ENCODE peak calls at places on chromosome 7, in five cellular contexts. One of them, this sample, is unnamed.

GRCh38 chr7:45663167-45663921 is 89.2 kb downstream of the ADCY1 start:
- DNase-seq in spleen: no peak
- DNase-seq in fibroblast of mammary gland: peak; percentile 27
- DNase-seq in neural crest cell: peak; percentile 12
- DNase-seq in choroid plexus epithelial cell: peak; percentile 24
- DNase-seq in this sample: peak; percentile 86

GRCh38 chr7:44396931-44397525 is 71.6 kb upstream of the CAMK2B start:
- DNase-seq in fibroblast of mammary gland: peak; percentile 26
- DNase-seq in choroid plexus epithelial cell: peak; percentile 73
- DNase-seq in neural crest cell: no peak
- DNase-seq in spleen: no peak
- DNase-seq in this sample: no peak

GRCh38 chr7:26198133-26198780 is 2.3 kb downstream of the HNRNPA2B1 start:
- DNase-seq in neural crest cell: no peak
- DNase-seq in spleen: no peak
- DNase-seq in fibroblast of mammary gland: peak; percentile 43
- DNase-seq in choroid plexus epithelial cell: no peak
- DNase-seq in this sample: no peak

GRCh38 chr7:13878154-13878553 is 111.3 kb downstream of the ETV1 start:
- DNase-seq in neural crest cell: no peak
- DNase-seq in choroid plexus epithelial cell: no peak
- DNase-seq in fibroblast of mammary gland: no peak
- DNase-seq in spleen: no peak
- DNase-seq in this sample: no peak

GRCh38 chr7:132232394-132232793 is 343.9 kb downstream of the PLXNA4 start:
- DNase-seq in spleen: no peak
- DNase-seq in fibroblast of mammary gland: no peak
- DNase-seq in choroid plexus epithelial cell: no peak
- DNase-seq in neural crest cell: no peak
- DNase-seq in this sample: no peak

GRCh38 chr7:93973134-93973533 is 31.0 kb downstream of the BET1 start:
- DNase-seq in spleen: no peak
- DNase-seq in choroid plexus epithelial cell: no peak
- DNase-seq in fibroblast of mammary gland: peak; percentile 64
- DNase-seq in neural crest cell: no peak
- DNase-seq in this sample: no peak

GRCh38 chr7:127536426-127537152 is 48.8 kb downstream of the GCC1 start:
- DNase-seq in neural crest cell: no peak
- DNase-seq in spleen: no peak
- DNase-seq in fibroblast of mammary gland: no peak
- DNase-seq in choroid plexus epithelial cell: peak; percentile 5
- DNase-seq in this sample: no peak

GRCh38 chr7:95596183-95597135 is at the start of gene PDK4:
- DNase-seq in choroid plexus epithelial cell: peak; percentile 88
- DNase-seq in spleen: peak; percentile 91
- DNase-seq in fibroblast of mammary gland: peak; percentile 87
- DNase-seq in neural crest cell: peak; percentile 32
- DNase-seq in this sample: no peak

GRCh38 chr7:140998715-140999114 is 16.0 kb downstream of the MRPS33 start:
- DNase-seq in neural crest cell: no peak
- DNase-seq in spleen: no peak
- DNase-seq in choroid plexus epithelial cell: no peak
- DNase-seq in fibroblast of mammary gland: no peak
- DNase-seq in this sample: no peak

GRCh38 chr7:90629306-90629918 is 33.3 kb downstream of the CDK14 start:
- DNase-seq in choroid plexus epithelial cell: peak; percentile 78
- DNase-seq in neural crest cell: peak; percentile 12
- DNase-seq in fibroblast of mammary gland: peak; percentile 72
- DNase-seq in spleen: no peak
- DNase-seq in this sample: no peak

GRCh38 chr7:6162331-6162620 is 110.1 kb downstream of the CYTH3 start:
- DNase-seq in spleen: no peak
- DNase-seq in neural crest cell: no peak
- DNase-seq in fibroblast of mammary gland: no peak
- DNase-seq in choroid plexus epithelial cell: no peak
- DNase-seq in this sample: no peak

GRCh38 chr7:69893915-69894314 is 295.6 kb downstream of the AUTS2 start:
- DNase-seq in choroid plexus epithelial cell: peak; percentile 35
- DNase-seq in fibroblast of mammary gland: peak; percentile 54
- DNase-seq in spleen: no peak
- DNase-seq in neural crest cell: no peak
- DNase-seq in this sample: no peak

GRCh38 chr7:122352454-122352853 is 47.9 kb upstream of the FEZF1 start:
- DNase-seq in fibroblast of mammary gland: no peak
- DNase-seq in neural crest cell: no peak
- DNase-seq in choroid plexus epithelial cell: no peak
- DNase-seq in spleen: no peak
- DNase-seq in this sample: no peak

GRCh38 chr7:99617187-99617781 is 538 bp downstream of the ZSCAN25 start:
- DNase-seq in neural crest cell: no peak
- DNase-seq in fibroblast of mammary gland: no peak
- DNase-seq in spleen: no peak
- DNase-seq in choroid plexus epithelial cell: no peak
- DNase-seq in this sample: no peak

GRCh38 chr7:105675873-105676484 is 94.7 kb upstream of the EFCAB10 start:
- DNase-seq in neural crest cell: no peak
- DNase-seq in spleen: peak; percentile 85
- DNase-seq in fibroblast of mammary gland: no peak
- DNase-seq in choroid plexus epithelial cell: no peak
- DNase-seq in this sample: no peak

GRCh38 chr7:55065511-55066229 is 46.9 kb downstream of the EGFR start:
- DNase-seq in fibroblast of mammary gland: peak; percentile 94
- DNase-seq in choroid plexus epithelial cell: peak; percentile 88
- DNase-seq in spleen: no peak
- DNase-seq in neural crest cell: no peak
- DNase-seq in this sample: no peak

GRCh38 chr7:82985144-82985802 is 177.4 kb downstream of the PCLO start:
- DNase-seq in spleen: no peak
- DNase-seq in fibroblast of mammary gland: no peak
- DNase-seq in choroid plexus epithelial cell: peak; percentile 4
- DNase-seq in neural crest cell: no peak
- DNase-seq in this sample: no peak

GRCh38 chr7:117217636-117218035 is 105.2 kb downstream of the WNT2 start:
- DNase-seq in choroid plexus epithelial cell: peak; percentile 44
- DNase-seq in fibroblast of mammary gland: peak; percentile 74
- DNase-seq in neural crest cell: no peak
- DNase-seq in spleen: no peak
- DNase-seq in this sample: no peak

GRCh38 chr7:138449580-138449979 is 10.5 kb upstream of the TRIM24 start:
- DNase-seq in neural crest cell: peak; percentile 45
- DNase-seq in spleen: no peak
- DNase-seq in fibroblast of mammary gland: no peak
- DNase-seq in choroid plexus epithelial cell: no peak
- DNase-seq in this sample: no peak

GRCh38 chr7:123864966-123865365 is 20.0 kb downstream of the HYAL4 start:
- DNase-seq in neural crest cell: no peak
- DNase-seq in fibroblast of mammary gland: no peak
- DNase-seq in choroid plexus epithelial cell: peak; percentile 21
- DNase-seq in spleen: no peak
- DNase-seq in this sample: no peak

GRCh38 chr7:139246905-139247304 is 15.9 kb downstream of the UBN2 start:
- DNase-seq in fibroblast of mammary gland: peak; percentile 92
- DNase-seq in choroid plexus epithelial cell: peak; percentile 74
- DNase-seq in neural crest cell: no peak
- DNase-seq in spleen: no peak
- DNase-seq in this sample: no peak

GRCh38 chr7:100546129-100546867 is 7.3 kb downstream of the AGFG2 start:
- DNase-seq in choroid plexus epithelial cell: peak; percentile 33
- DNase-seq in neural crest cell: no peak
- DNase-seq in fibroblast of mammary gland: no peak
- DNase-seq in spleen: no peak
- DNase-seq in this sample: no peak

GRCh38 chr7:43076606-43077005 is 35.8 kb upstream of the HECW1 start:
- DNase-seq in choroid plexus epithelial cell: no peak
- DNase-seq in spleen: no peak
- DNase-seq in fibroblast of mammary gland: no peak
- DNase-seq in neural crest cell: no peak
- DNase-seq in this sample: no peak

GRCh38 chr7:127251458-127252379 is 1.0 kb downstream of the GRM8 start:
- DNase-seq in fibroblast of mammary gland: no peak
- DNase-seq in spleen: peak; percentile 70
- DNase-seq in choroid plexus epithelial cell: no peak
- DNase-seq in neural crest cell: peak; percentile 6
- DNase-seq in this sample: no peak

DNA sequence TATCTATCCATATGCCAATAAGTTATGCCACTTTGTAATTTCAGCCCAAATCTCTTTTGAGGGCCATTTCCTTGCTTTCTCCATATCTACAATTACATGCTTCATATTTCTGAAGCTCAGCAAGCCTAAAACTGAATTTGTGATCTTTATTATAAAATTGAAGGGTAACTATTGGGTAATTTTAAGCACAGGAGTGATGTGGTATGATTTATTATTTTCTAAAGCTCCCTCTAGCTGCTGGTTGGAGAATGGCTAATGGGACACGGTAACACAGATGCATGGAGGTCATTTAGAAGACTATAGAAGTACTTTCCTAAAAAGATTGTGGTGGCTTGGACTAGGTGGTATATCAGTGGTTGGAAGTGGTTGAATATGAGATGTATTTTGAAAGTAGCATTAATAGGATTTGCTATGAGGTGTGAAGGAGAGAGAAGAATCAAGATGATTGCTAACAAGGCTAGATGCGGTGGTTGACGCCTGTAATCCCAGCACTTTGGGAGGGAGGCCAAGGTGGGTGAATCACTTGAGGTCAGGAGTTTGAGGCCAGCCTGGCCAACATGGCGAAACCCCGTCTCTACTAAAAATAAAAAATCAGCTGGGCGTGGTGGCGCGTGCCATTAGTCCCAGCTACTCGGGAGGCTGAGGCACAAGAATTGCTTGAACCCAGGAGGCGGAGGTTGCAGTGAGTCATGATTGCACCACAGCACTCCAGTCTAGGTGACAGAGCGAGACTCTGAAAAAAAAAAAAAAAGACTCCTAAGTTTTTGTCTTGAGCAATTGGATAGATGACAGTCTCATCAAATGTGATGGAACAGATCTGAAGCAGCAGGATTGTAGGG is 13.9 kb downstream of the KLHDC10 start:
- DNase-seq in neural crest cell: no peak
- DNase-seq in choroid plexus epithelial cell: peak; percentile 43
- DNase-seq in spleen: no peak
- DNase-seq in fibroblast of mammary gland: peak; percentile 78
- DNase-seq in this sample: no peak
- TF ChIP-seq CTCF in neural crest cell: peak; percentile 59
- TF ChIP-seq CTCF in choroid plexus epithelial cell: peak; percentile 64
- TF ChIP-seq CTCF in spleen: no peak
- TF ChIP-seq CTCF in fibroblast of mammary gland: peak; percentile 47
- TF ChIP-seq CTCF in this sample: peak; percentile 75

GRCh38 chr7:722847-723246 is 3.7 kb upstream of the DNAAF5 start:
- DNase-seq in spleen: no peak
- DNase-seq in neural crest cell: no peak
- DNase-seq in choroid plexus epithelial cell: no peak
- DNase-seq in fibroblast of mammary gland: no peak
- DNase-seq in this sample: no peak

GRCh38 chr7:723541-723940 is 3.0 kb upstream of the DNAAF5 start:
- DNase-seq in spleen: no peak
- DNase-seq in neural crest cell: no peak
- DNase-seq in fibroblast of mammary gland: no peak
- DNase-seq in choroid plexus epithelial cell: no peak
- DNase-seq in this sample: no peak

GRCh38 chr7:726084-726853 is at the start of gene DNAAF5:
- DNase-seq in choroid plexus epithelial cell: peak; percentile 81
- DNase-seq in spleen: peak; percentile 96
- DNase-seq in fibroblast of mammary gland: peak; percentile 82
- DNase-seq in neural crest cell: peak; percentile 79
- DNase-seq in this sample: peak; percentile 67

GRCh38 chr7:725223-726005 is 1.1 kb upstream of the DNAAF5 start:
- DNase-seq in neural crest cell: no peak
- DNase-seq in fibroblast of mammary gland: peak; percentile 62
- DNase-seq in choroid plexus epithelial cell: peak; percentile 58
- DNase-seq in spleen: peak; percentile 10
- DNase-seq in this sample: no peak

DNA sequence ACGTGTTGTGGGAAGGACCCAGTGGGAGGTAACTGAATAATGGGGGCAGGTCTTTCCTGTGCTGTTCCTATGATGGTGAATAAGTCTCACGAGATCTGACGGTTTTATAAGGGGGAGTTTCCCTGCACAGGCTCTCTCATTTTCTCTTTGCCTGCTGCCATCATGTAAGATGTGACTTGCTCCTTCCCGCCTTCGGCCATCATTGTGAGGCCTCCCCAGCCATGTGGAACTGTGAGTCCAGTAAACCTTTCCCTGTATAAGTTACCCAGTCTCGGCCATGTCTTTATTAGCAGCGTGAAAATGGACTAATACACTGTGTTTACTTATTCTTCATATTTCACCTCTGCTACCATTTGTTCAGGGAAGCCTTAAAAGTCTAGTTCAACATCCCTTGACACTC is 2.2 kb upstream of the DNAAF5 start:
- DNase-seq in neural crest cell: no peak
- DNase-seq in choroid plexus epithelial cell: no peak
- DNase-seq in fibroblast of mammary gland: no peak
- DNase-seq in spleen: no peak
- DNase-seq in this sample: no peak
- TF ChIP-seq CTCF in neural crest cell: no peak
- TF ChIP-seq CTCF in choroid plexus epithelial cell: no peak
- TF ChIP-seq CTCF in fibroblast of mammary gland: no peak
- TF ChIP-seq CTCF in spleen: no peak
- TF ChIP-seq CTCF in this sample: no peak

GRCh38 chr7:129308047-129308446 is 83.2 kb downstream of the AHCYL2 start:
- DNase-seq in spleen: no peak
- DNase-seq in choroid plexus epithelial cell: peak; percentile 57
- DNase-seq in neural crest cell: no peak
- DNase-seq in fibroblast of mammary gland: peak; percentile 38
- DNase-seq in this sample: no peak
- TF ChIP-seq CTCF in spleen: no peak
- TF ChIP-seq CTCF in choroid plexus epithelial cell: no peak
- TF ChIP-seq CTCF in neural crest cell: no peak
- TF ChIP-seq CTCF in fibroblast of mammary gland: no peak
- TF ChIP-seq CTCF in this sample: no peak

GRCh38 chr7:23276947-23277346 is 22.2 kb upstream of the MALSU1 start:
- DNase-seq in choroid plexus epithelial cell: no peak
- DNase-seq in spleen: no peak
- DNase-seq in neural crest cell: no peak
- DNase-seq in fibroblast of mammary gland: no peak
- DNase-seq in this sample: no peak

GRCh38 chr7:23273141-23273599 is 26.0 kb upstream of the MALSU1 start:
- DNase-seq in fibroblast of mammary gland: peak; percentile 82
- DNase-seq in neural crest cell: peak; percentile 72
- DNase-seq in choroid plexus epithelial cell: peak; percentile 95
- DNase-seq in spleen: peak; percentile 96
- DNase-seq in this sample: peak; percentile 95

GRCh38 chr7:23275906-23276305 is 23.2 kb upstream of the MALSU1 start:
- DNase-seq in choroid plexus epithelial cell: no peak
- DNase-seq in neural crest cell: no peak
- DNase-seq in spleen: no peak
- DNase-seq in fibroblast of mammary gland: no peak
- DNase-seq in this sample: no peak

GRCh38 chr7:23277359-23277989 is 21.7 kb upstream of the MALSU1 start:
- DNase-seq in spleen: no peak
- DNase-seq in neural crest cell: peak; percentile 38
- DNase-seq in fibroblast of mammary gland: peak; percentile 69
- DNase-seq in choroid plexus epithelial cell: peak; percentile 86
- DNase-seq in this sample: no peak

DNA sequence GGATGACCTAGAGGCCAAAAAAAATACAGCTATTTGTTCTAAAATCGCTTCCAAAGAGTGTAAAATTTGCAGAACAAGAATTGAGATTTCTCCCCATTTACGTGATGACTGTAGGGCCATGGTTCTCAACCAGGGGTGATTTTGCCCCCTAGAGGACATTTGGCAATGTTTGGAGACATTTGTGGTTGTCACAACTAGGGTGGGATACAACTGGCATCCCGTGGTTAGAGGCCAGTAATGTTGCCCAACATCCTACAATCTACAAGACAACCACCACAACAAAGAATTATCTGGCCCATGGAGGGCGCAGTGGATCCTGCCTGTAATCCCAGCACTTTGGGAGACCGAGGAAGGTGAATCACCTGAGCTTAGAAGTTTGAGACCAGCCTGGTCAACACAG is 22.8 kb upstream of the MALSU1 start:
- DNase-seq in neural crest cell: no peak
- DNase-seq in choroid plexus epithelial cell: peak; percentile 13
- DNase-seq in fibroblast of mammary gland: no peak
- DNase-seq in spleen: no peak
- DNase-seq in this sample: no peak
- TF ChIP-seq CTCF in neural crest cell: peak; percentile 30
- TF ChIP-seq CTCF in choroid plexus epithelial cell: peak; percentile 26
- TF ChIP-seq CTCF in fibroblast of mammary gland: peak; percentile 13
- TF ChIP-seq CTCF in spleen: no peak
- TF ChIP-seq CTCF in this sample: peak; percentile 56